ENCODE peak calls at places on chromosomes 2 and 18, in eight cellular contexts. P, K, M, X, C, L, W and Y are unnamed samples.

GRCh38 chr2:164868563-164869419 is 27.2 kb upstream of the COBLL1 start:
- DNase-seq in K (no peak), W (no peak), X (no peak), M (no peak), L (no peak), P (no peak), C (no peak), Y (no peak)

GRCh38 chr2:153059338-153060052 is 341.1 kb downstream of the ARL6IP6 start:
- DNase-seq in L (no peak), P (no peak), W (no peak), X (no peak), C (no peak), K (no peak), M (no peak), Y (no peak)

GRCh38 chr2:135132314-135132713 is 80.2 kb downstream of the RAB3GAP1 start:
- DNase-seq in W (no peak), K (no peak), P (no peak), C (no peak), X (no peak), L (no peak), M (no peak), Y (no peak)

GRCh38 chr2:124810132-124810531 is 785.0 kb downstream of the CNTNAP5 start:
- DNase-seq in C (peak), P (no peak), K (no peak), M (peak), L (no peak), X (no peak), W (no peak), Y (no peak)

GRCh38 chr2:238814815-238815214 is 33.1 kb upstream of the TWIST2 start:
- DNase-seq in L (no peak), M (no peak), X (no peak), C (no peak), K (no peak), W (no peak), P (no peak), Y (no peak)

GRCh38 chr18:26003391-26003790 is 87.0 kb downstream of the SS18 start:
- DNase-seq in X (no peak), W (no peak), C (peak), M (no peak), L (no peak), P (no peak), K (no peak), Y (no peak)

GRCh38 chr2:216404010-216404618 is 8.2 kb upstream of the SMARCAL1 start:
- DNase-seq in C (no peak), P (no peak), X (peak), K (no peak), M (peak), W (peak), L (peak), Y (no peak)

GRCh38 chr18:2847341-2848144 is 737 bp downstream of the EMILIN2 start:
- DNase-seq in C (no peak), P (peak), L (no peak), K (peak), M (peak), X (peak), W (peak), Y (no peak)

GRCh38 chr2:147782521-147782920 is 62.3 kb upstream of the ACVR2A start:
- DNase-seq in C (peak), W (no peak), X (no peak), K (no peak), L (no peak), P (no peak), M (no peak), Y (no peak)

GRCh38 chr2:11749646-11750349 is 3.4 kb downstream of the LPIN1 start:
- DNase-seq in M (peak), P (peak), C (no peak), L (peak), K (no peak), X (no peak), W (no peak), Y (peak)

GRCh38 chr2:10075571-10076209 is 4.5 kb downstream of the CYS1 start:
- DNase-seq in L (no peak), X (no peak), C (no peak), M (no peak), P (no peak), K (no peak), W (no peak), Y (no peak)

GRCh38 chr2:138763971-138764370 is 16.2 kb downstream of the NXPH2 start:
- DNase-seq in K (no peak), P (no peak), L (no peak), C (no peak), W (no peak), X (no peak), M (no peak), Y (no peak)

GRCh38 chr2:199018826-199019225 is 438.9 kb downstream of the SATB2 start:
- DNase-seq in W (no peak), C (no peak), M (no peak), L (no peak), K (no peak), X (no peak), P (no peak), Y (no peak)

GRCh38 chr2:54570925-54571694 is 115.0 kb downstream of the SPTBN1 start:
- DNase-seq in M (peak), C (no peak), X (no peak), P (peak), W (peak), L (peak), K (no peak), Y (peak)

GRCh38 chr2:9797681-9798556 is 45.4 kb upstream of the TAF1B start:
- DNase-seq in P (no peak), K (no peak), X (no peak), M (no peak), C (no peak), L (peak), W (no peak), Y (no peak)

GRCh38 chr18:48392266-48392665 is 16.9 kb downstream of the ZBTB7C start:
- DNase-seq in K (no peak), C (no peak), L (no peak), X (no peak), P (no peak), M (no peak), W (no peak), Y (no peak)

GRCh38 chr2:246489-247145 is 17.2 kb downstream of the SH3YL1 start:
- DNase-seq in L (no peak), M (peak), K (no peak), C (peak), X (no peak), W (peak), P (no peak), Y (no peak)

GRCh38 chr2:74457549-74458131 is 598 bp upstream of the WBP1 start:
- DNase-seq in C (no peak), L (peak), K (peak), X (peak), M (peak), W (peak), P (peak), Y (no peak)

GRCh38 chr2:112493858-112494648 is 12.1 kb downstream of the TTL start:
- DNase-seq in C (peak), L (no peak), P (no peak), X (no peak), K (no peak), M (no peak), W (no peak), Y (no peak)

GRCh38 chr2:75403991-75404428 is 156.7 kb downstream of the EVA1A start:
- DNase-seq in P (no peak), L (peak), C (peak), X (no peak), W (no peak), M (peak), K (no peak), Y (peak)

GRCh38 chr2:113973856-113974255 is 84.0 kb downstream of the ACTR3 start:
- DNase-seq in W (no peak), M (no peak), P (no peak), C (no peak), L (no peak), K (no peak), X (no peak), Y (no peak)

GRCh38 chr2:120761164-120761861 is 25.6 kb downstream of the GLI2 start:
- DNase-seq in K (peak), X (no peak), M (no peak), C (no peak), L (no peak), W (no peak), P (no peak), Y (no peak)